ENCODE peak calls at places on chromosomes 5 and 9, in ten cellular contexts. One of them, this sample, is unnamed.

GRCh38 chr9:81915801-81916505 is 12.3 kb upstream of the SPATA31D4 start:
- DNase-seq in central memory CD8-positive, alpha-beta T cell: no peak
- DNase-seq in NCI-H1417: no peak
- DNase-seq in amniotic epithelial cell: peak
- DNase-seq in GM23248: peak
- DNase-seq in mucosa of descending colon: no peak
- DNase-seq in A172: peak
- DNase-seq in nephron progenitor cell: no peak
- DNase-seq in H1: no peak
- DNase-seq in MM.1S: no peak
- DNase-seq in this sample: peak

GRCh38 chr5:148457183-148457620 is 73.4 kb downstream of the FBXO38 start:
- DNase-seq in central memory CD8-positive, alpha-beta T cell: no peak
- DNase-seq in NCI-H1417: peak
- DNase-seq in amniotic epithelial cell: no peak
- DNase-seq in GM23248: peak
- DNase-seq in mucosa of descending colon: no peak
- DNase-seq in A172: no peak
- DNase-seq in nephron progenitor cell: no peak
- DNase-seq in H1: no peak
- DNase-seq in MM.1S: no peak
- DNase-seq in this sample: no peak

GRCh38 chr9:120080781-120081180 is 499.2 kb downstream of the CDK5RAP2 start:
- DNase-seq in central memory CD8-positive, alpha-beta T cell: no peak
- DNase-seq in NCI-H1417: peak
- DNase-seq in amniotic epithelial cell: no peak
- DNase-seq in GM23248: no peak
- DNase-seq in mucosa of descending colon: no peak
- DNase-seq in A172: no peak
- DNase-seq in nephron progenitor cell: no peak
- DNase-seq in H1: no peak
- DNase-seq in MM.1S: no peak
- DNase-seq in this sample: no peak

GRCh38 chr5:143933434-143933833 is 121.5 kb downstream of the HMHB1 start:
- DNase-seq in central memory CD8-positive, alpha-beta T cell: no peak
- DNase-seq in NCI-H1417: no peak
- DNase-seq in amniotic epithelial cell: no peak
- DNase-seq in GM23248: peak
- DNase-seq in mucosa of descending colon: no peak
- DNase-seq in A172: no peak
- DNase-seq in nephron progenitor cell: no peak
- DNase-seq in H1: no peak
- DNase-seq in MM.1S: no peak
- DNase-seq in this sample: peak

GRCh38 chr9:27654629-27655285 is 81.5 kb upstream of the C9orf72 start:
- DNase-seq in central memory CD8-positive, alpha-beta T cell: no peak
- DNase-seq in NCI-H1417: no peak
- DNase-seq in amniotic epithelial cell: no peak
- DNase-seq in GM23248: no peak
- DNase-seq in mucosa of descending colon: peak
- DNase-seq in A172: no peak
- DNase-seq in nephron progenitor cell: no peak
- DNase-seq in H1: no peak
- DNase-seq in MM.1S: no peak
- DNase-seq in this sample: no peak

GRCh38 chr9:109290385-109290784 is 30.5 kb downstream of the EPB41L4B start:
- DNase-seq in central memory CD8-positive, alpha-beta T cell: no peak
- DNase-seq in NCI-H1417: no peak
- DNase-seq in amniotic epithelial cell: no peak
- DNase-seq in GM23248: no peak
- DNase-seq in mucosa of descending colon: no peak
- DNase-seq in A172: no peak
- DNase-seq in nephron progenitor cell: no peak
- DNase-seq in H1: no peak
- DNase-seq in MM.1S: no peak
- DNase-seq in this sample: no peak

GRCh38 chr5:6633469-6634326 is 458 bp downstream of the SRD5A1 start:
- DNase-seq in central memory CD8-positive, alpha-beta T cell: no peak
- DNase-seq in NCI-H1417: peak
- DNase-seq in amniotic epithelial cell: peak
- DNase-seq in GM23248: peak
- DNase-seq in mucosa of descending colon: no peak
- DNase-seq in A172: peak
- DNase-seq in nephron progenitor cell: peak
- DNase-seq in H1: no peak
- DNase-seq in MM.1S: no peak
- DNase-seq in this sample: no peak

GRCh38 chr5:52623291-52623690 is 164.4 kb upstream of the ITGA1 start:
- DNase-seq in central memory CD8-positive, alpha-beta T cell: no peak
- DNase-seq in NCI-H1417: no peak
- DNase-seq in amniotic epithelial cell: no peak
- DNase-seq in GM23248: no peak
- DNase-seq in mucosa of descending colon: no peak
- DNase-seq in A172: no peak
- DNase-seq in nephron progenitor cell: no peak
- DNase-seq in H1: no peak
- DNase-seq in MM.1S: no peak
- DNase-seq in this sample: no peak

GRCh38 chr5:43646997-43647396 is 44.0 kb downstream of the NNT start:
- DNase-seq in central memory CD8-positive, alpha-beta T cell: no peak
- DNase-seq in NCI-H1417: no peak
- DNase-seq in amniotic epithelial cell: peak
- DNase-seq in GM23248: peak
- DNase-seq in mucosa of descending colon: no peak
- DNase-seq in A172: no peak
- DNase-seq in nephron progenitor cell: no peak
- DNase-seq in H1: no peak
- DNase-seq in MM.1S: no peak
- DNase-seq in this sample: no peak

GRCh38 chr9:129383005-129383414 is 204.9 kb upstream of the IER5L start:
- DNase-seq in central memory CD8-positive, alpha-beta T cell: no peak
- DNase-seq in NCI-H1417: peak
- DNase-seq in amniotic epithelial cell: no peak
- DNase-seq in GM23248: peak
- DNase-seq in mucosa of descending colon: peak
- DNase-seq in A172: no peak
- DNase-seq in nephron progenitor cell: peak
- DNase-seq in H1: no peak
- DNase-seq in MM.1S: no peak
- DNase-seq in this sample: no peak